ENCODE peak calls at places on chromosomes 7 and 10, in six cellular contexts. H, O, Q, G, J and Z are unnamed samples.

GRCh38 chr7:156764766-156765165 is 124.2 kb downstream of the RNF32 start:
- DNase-seq in H (no peak), O (no peak), Q (no peak), G (peak), J (no peak), Z (no peak)

GRCh38 chr10:72688208-72688651 is 3.7 kb upstream of the MCU start:
- DNase-seq in H (peak), O (peak), Q (peak), G (no peak), J (no peak), Z (no peak)

GRCh38 chr7:138890782-138891445 is 90.3 kb downstream of the KIAA1549 start:
- DNase-seq in H (peak), O (peak), Q (peak), G (no peak), J (no peak), Z (peak)

GRCh38 chr7:7212612-7213011 is 30.3 kb downstream of the C1GALT1 start:
- DNase-seq in H (no peak), O (no peak), Q (no peak), G (no peak), J (no peak), Z (no peak)

GRCh38 chr7:86116-86515 is 106.3 kb upstream of the FAM20C start:
- DNase-seq in H (no peak), O (no peak), Q (no peak), G (no peak), J (no peak), Z (no peak)

GRCh38 chr7:2257651-2258050 is 15.6 kb downstream of the NUDT1 start:
- DNase-seq in H (no peak), O (no peak), Q (no peak), G (no peak), J (no peak), Z (no peak)

GRCh38 chr7:103445228-103446020 is 583 bp downstream of the SLC26A5 start:
- DNase-seq in H (no peak), O (peak), Q (no peak), G (peak), J (no peak), Z (no peak)

GRCh38 chr7:45574521-45575500 is 643 bp downstream of the ADCY1 start:
- DNase-seq in H (peak), O (peak), Q (peak), G (peak), J (no peak), Z (peak)

GRCh38 chr10:133324198-133324792 is 12.4 kb downstream of the CALY start:
- DNase-seq in H (peak), O (peak), Q (no peak), G (no peak), J (peak), Z (peak)

GRCh38 chr7:106517508-106517907 is 143.4 kb downstream of the CCDC71L start:
- DNase-seq in H (no peak), O (no peak), Q (no peak), G (no peak), J (no peak), Z (no peak)

GRCh38 chr10:131751827-131752775 is 148.7 kb upstream of the PPP2R2D start:
- DNase-seq in H (no peak), O (no peak), Q (no peak), G (no peak), J (no peak), Z (no peak)

GRCh38 chr10:86971146-86971991 is 3.1 kb downstream of the ADIRF start:
- DNase-seq in H (peak), O (peak), Q (peak), G (peak), J (peak), Z (peak)

GRCh38 chr10:77819210-77820140 is 107.1 kb downstream of the DLG5 start:
- DNase-seq in H (no peak), O (no peak), Q (no peak), G (no peak), J (no peak), Z (no peak)

GRCh38 chr10:107913317-107914294 is 749.1 kb upstream of the SORCS1 start:
- DNase-seq in H (no peak), O (no peak), Q (no peak), G (no peak), J (no peak), Z (no peak)

GRCh38 chr10:131657318-131657984 is 243.4 kb upstream of the PPP2R2D start:
- DNase-seq in H (no peak), O (no peak), Q (no peak), G (no peak), J (no peak), Z (no peak)

GRCh38 chr7:42940985-42941847 is 9.0 kb downstream of the MRPL32 start:
- DNase-seq in H (peak), O (peak), Q (no peak), G (peak), J (peak), Z (peak)

GRCh38 chr7:2514473-2515423 is 4.8 kb upstream of the LFNG start:
- DNase-seq in H (no peak), O (no peak), Q (no peak), G (no peak), J (no peak), Z (no peak)

GRCh38 chr10:86440874-86441838 is 74.6 kb upstream of the GRID1 start:
- DNase-seq in H (peak), O (peak), Q (peak), G (no peak), J (no peak), Z (no peak)

GRCh38 chr10:95519132-95519487 is 42.1 kb downstream of the SORBS1 start:
- DNase-seq in H (no peak), O (no peak), Q (no peak), G (no peak), J (no peak), Z (no peak)

GRCh38 chr7:139597028-139597427 is 73.5 kb downstream of the CLEC2L start:
- DNase-seq in H (no peak), O (no peak), Q (no peak), G (no peak), J (no peak), Z (no peak)

GRCh38 chr7:48090095-48090805 is 1.2 kb downstream of the UPP1 start:
- DNase-seq in H (peak), O (peak), Q (no peak), G (no peak), J (no peak), Z (no peak)

GRCh38 chr10:67306588-67307205 is 380.9 kb downstream of the LRRTM3 start:
- DNase-seq in H (peak), O (peak), Q (no peak), G (no peak), J (no peak), Z (no peak)

GRCh38 chr10:86357041-86357440 is 9.6 kb downstream of the GRID1 start:
- DNase-seq in H (no peak), O (no peak), Q (no peak), G (peak), J (no peak), Z (no peak)

GRCh38 chr7:38628630-38629385 is 2.4 kb downstream of the AMPH start:
- DNase-seq in H (peak), O (peak), Q (peak), G (no peak), J (no peak), Z (no peak)

GRCh38 chr7:91953618-91954017 is 13.0 kb downstream of the AKAP9 start:
- DNase-seq in H (peak), O (peak), Q (no peak), G (no peak), J (no peak), Z (no peak)

GRCh38 chr10:109939253-109939961 is 16.1 kb upstream of the XPNPEP1 start:
- DNase-seq in H (no peak), O (no peak), Q (no peak), G (no peak), J (peak), Z (no peak)

GRCh38 chr10:120581496-120581895 is 124.5 kb downstream of the PLPP4 start:
- DNase-seq in H (no peak), O (no peak), Q (no peak), G (no peak), J (no peak), Z (no peak)

GRCh38 chr10:132302911-132303310 is 4.8 kb downstream of the STK32C start:
- DNase-seq in H (no peak), O (no peak), Q (no peak), G (no peak), J (no peak), Z (no peak)

GRCh38 chr10:77109470-77109994 is 528.1 kb downstream of the KCNMA1 start:
- DNase-seq in H (no peak), O (no peak), Q (no peak), G (no peak), J (no peak), Z (no peak)

GRCh38 chr10:20858292-20859124 is 38.6 kb downstream of the NEBL start:
- DNase-seq in H (peak), O (peak), Q (peak), G (peak), J (no peak), Z (no peak)

GRCh38 chr7:101974365-101974764 is 156.9 kb downstream of the CUX1 start:
- DNase-seq in H (no peak), O (no peak), Q (no peak), G (no peak), J (no peak), Z (no peak)

GRCh38 chr7:98630770-98631169 is 13.7 kb downstream of the NPTX2 start:
- DNase-seq in H (no peak), O (no peak), Q (no peak), G (no peak), J (no peak), Z (no peak)

GRCh38 chr10:88527245-88527644 is 55.9 kb downstream of the RNLS start:
- DNase-seq in H (no peak), O (no peak), Q (no peak), G (no peak), J (no peak), Z (no peak)

GRCh38 chr7:14023342-14023741 is 33.9 kb upstream of the ETV1 start:
- DNase-seq in H (no peak), O (no peak), Q (no peak), G (no peak), J (no peak), Z (no peak)